ENCODE peak calls at places on chromosomes 13 and 19, in eight cellular contexts. L is IMR-90, V is endodermal cell, Q is SK-N-SH, P is mammary epithelial cell, T is neuronal stem cell, E is neural progenitor cell, C is Karpas-422. D is an unnamed sample. For H3K36me3, the result is how much of the 10 kb centered on the place peaks cover.

GRCh38 chr13:60617863-60618733 is 221.1 kb downstream of the TDRD3 start:
- DNase-seq in L (peak), P (no peak), Q (no peak), T (no peak), E (peak), C (no peak), V (peak), D (no peak)

GRCh38 chr19:32172761-32173160 is 172.6 kb upstream of the ZNF507 start:
- DNase-seq in E (peak), C (no peak), Q (no peak), L (no peak), T (no peak), V (no peak), P (no peak), D (no peak)

GRCh38 chr13:112096959-112097358 is 30.0 kb downstream of the SOX1 start:
- DNase-seq in V (no peak), P (no peak), T (no peak), E (no peak), C (no peak), Q (no peak), L (no peak), D (no peak)

GRCh38 chr13:76338003-76338402 is 548.2 kb downstream of the KCTD12 start:
- DNase-seq in E (no peak), P (no peak), Q (no peak), L (no peak), C (no peak), V (no peak), T (no peak), D (no peak)

GRCh38 chr19:29639086-29639485 is 26.2 kb upstream of the PLEKHF1 start:
- DNase-seq in P (no peak), V (no peak), T (no peak), L (no peak), C (no peak), Q (no peak), E (no peak), D (no peak)

GRCh38 chr19:42515241-42515832 is 12.9 kb downstream of the CEACAM1 start:
- DNase-seq in P (no peak), L (no peak), C (no peak), V (no peak), E (no peak), T (no peak), Q (no peak), D (no peak)

GRCh38 chr13:112835796-112836195 is 133.2 kb upstream of the MCF2L start:
- DNase-seq in Q (no peak), V (no peak), C (no peak), E (no peak), L (no peak), T (no peak), P (no peak), D (no peak)

GRCh38 chr19:6424190-6424938 is at the start of gene KHSRP:
- DNase-seq in E (peak), C (peak), T (no peak), P (no peak), Q (peak), L (no peak), V (no peak), D (no peak)

GRCh38 chr13:44306401-44307192 is 67.0 kb upstream of the SERP2 start:
- DNase-seq in V (peak), C (no peak), E (peak), T (peak), Q (no peak), P (peak), L (peak), D (peak)

GRCh38 chr13:97440598-97440997 is 6.6 kb downstream of the RAP2A start:
- DNase-seq in T (no peak), V (no peak), L (peak), Q (no peak), E (no peak), P (peak), C (no peak), D (no peak)

GRCh38 chr13:80132741-80133601 is 208.0 kb downstream of the SPRY2 start:
- DNase-seq in L (peak), T (no peak), C (no peak), V (peak), E (peak), P (peak), Q (peak), D (peak)

GRCh38 chr19:32316034-32316433 is 29.4 kb upstream of the ZNF507 start:
- DNase-seq in E (peak), P (no peak), C (no peak), Q (no peak), T (no peak), L (no peak), V (peak), D (no peak)

GRCh38 chr19:55285225-55285890 is 1.6 kb downstream of the BRSK1 start:
- DNase-seq in P (no peak), T (no peak), C (no peak), Q (no peak), L (no peak), V (no peak), E (no peak), D (no peak)

GRCh38 chr19:19217110-19217509 is 5.4 kb downstream of the NCAN start:
- DNase-seq in V (no peak), P (peak), E (no peak), Q (peak), T (no peak), C (peak), L (peak), D (no peak)

GRCh38 chr19:48964205-48965032 is 690 bp upstream of the FTL start:
- DNase-seq in L (peak), C (no peak), T (no peak), V (no peak), E (peak), P (no peak), Q (no peak), D (peak)

GRCh38 chr19:48975947-48976847 is 11.1 kb downstream of the FTL start:
- DNase-seq in C (peak), E (peak), V (peak), P (no peak), T (no peak), L (no peak), Q (peak), D (no peak)

GRCh38 chr13:67134322-67135129 is 95.6 kb downstream of the PCDH9 start:
- DNase-seq in E (no peak), V (no peak), C (no peak), L (peak), P (no peak), Q (no peak), T (no peak), D (no peak)

GRCh38 chr13:43573361-43573740 is 213.4 kb downstream of the ENOX1 start:
- DNase-seq in T (no peak), P (peak), L (no peak), Q (no peak), C (no peak), V (no peak), E (no peak), D (no peak)

GRCh38 chr19:36212895-36213294 is 1.6 kb downstream of the ZNF565 start:
- DNase-seq in T (no peak), V (no peak), E (no peak), P (no peak), L (no peak), Q (no peak), C (no peak), D (no peak)

DNA sequence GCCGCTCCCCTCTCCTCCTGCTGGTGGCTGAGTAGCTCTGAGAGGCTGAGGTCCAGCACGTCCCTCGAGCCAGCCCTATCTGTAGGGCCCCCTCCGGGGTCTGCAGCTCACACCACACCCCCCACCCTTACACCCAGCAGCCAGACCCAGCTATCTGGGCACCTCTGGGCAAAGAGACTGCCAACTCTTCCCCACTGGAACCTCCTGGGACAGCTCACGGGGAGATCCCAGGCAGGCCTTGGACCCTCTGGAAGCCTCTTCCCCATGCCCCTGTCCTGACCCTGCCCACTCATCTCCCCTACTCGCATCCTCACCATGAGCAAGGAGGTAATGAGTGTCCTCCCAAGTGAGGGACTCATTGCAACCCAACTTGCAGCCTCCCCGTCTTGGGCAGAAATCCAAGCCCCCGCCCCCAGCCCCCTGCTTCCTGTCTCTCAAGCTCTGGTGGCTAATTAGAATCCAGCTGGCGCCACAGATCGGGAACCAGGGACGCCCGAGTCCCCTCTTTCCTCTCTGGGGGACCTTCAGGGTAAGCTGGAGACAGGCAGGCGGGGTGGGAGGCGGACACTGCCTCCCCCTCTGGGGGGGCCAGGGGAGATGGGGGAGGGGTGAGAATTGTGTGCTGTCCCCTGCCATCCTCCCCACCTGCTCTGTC is 22.1 kb downstream of the ADGRL1 start:
- DNase-seq in T (no peak), Q (peak), C (no peak), V (no peak), L (no peak), E (no peak), P (no peak), D (no peak)
- H3K9ac ChIP-seq in T (peak), Q (no peak), C (no peak), V (no peak), L (no peak), E (no peak), P (no peak), D (no peak)

GRCh38 chr19:15268192-15268927 is 36.1 kb upstream of the EPHX3 start:
- DNase-seq in E (no peak), V (no peak), C (no peak), Q (no peak), P (no peak), L (no peak), T (no peak), D (no peak)
- H3K36me3 ChIP-seq in E (under half), V (half or more), C (under half), Q (under half), P (under half), L (half or more), T (half or more), D (under half)

GRCh38 chr13:39688699-39689405 is 33.4 kb downstream of the COG6 start:
- DNase-seq in L (peak), P (no peak), E (no peak), C (peak), V (no peak), T (no peak), Q (no peak), D (no peak)
- H3K27ac ChIP-seq in L (no peak), P (no peak), E (no peak), C (peak), V (no peak), T (no peak), Q (no peak), D (no peak)

DNA sequence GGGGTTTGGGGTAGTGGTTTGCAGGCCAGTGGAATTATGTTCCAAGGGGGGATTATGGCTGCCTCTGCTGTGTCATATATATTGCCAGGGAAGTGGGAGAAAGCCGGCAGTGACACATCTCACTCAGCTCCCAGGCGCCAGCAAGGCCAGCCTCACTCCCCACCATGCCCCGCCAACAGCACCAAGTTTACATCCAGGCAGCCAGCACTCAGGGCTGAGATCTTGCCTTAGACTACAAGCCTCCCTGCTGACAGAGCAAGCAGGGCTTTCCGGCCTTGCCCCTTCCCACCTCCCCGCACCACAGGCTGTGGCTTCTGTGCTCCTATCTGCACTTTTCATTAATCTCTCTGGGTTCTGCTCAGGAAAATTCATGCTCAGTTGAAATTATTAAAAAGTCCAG is 385.1 kb downstream of the MZT1 start:
- DNase-seq in T (no peak), C (no peak), Q (no peak), P (no peak), L (no peak), V (no peak), E (no peak), D (no peak)
- H3K9ac ChIP-seq in T (no peak), C (no peak), Q (no peak), P (no peak), L (no peak), V (no peak), E (no peak), D (no peak)

GRCh38 chr13:110208116-110208515 is 98.8 kb downstream of the COL4A1 start:
- DNase-seq in E (no peak), L (no peak), V (no peak), C (no peak), Q (no peak), P (no peak), T (no peak), D (no peak)
- H3K36me3 ChIP-seq in E (under half), L (half or more), V (half or more), C (under half), Q (half or more), P (under half), T (half or more), D (under half)

GRCh38 chr13:102466836-102467235 is 65.0 kb upstream of the FGF14 start:
- DNase-seq in L (no peak), V (no peak), E (no peak), T (no peak), Q (no peak), C (no peak), P (no peak), D (no peak)

DNA sequence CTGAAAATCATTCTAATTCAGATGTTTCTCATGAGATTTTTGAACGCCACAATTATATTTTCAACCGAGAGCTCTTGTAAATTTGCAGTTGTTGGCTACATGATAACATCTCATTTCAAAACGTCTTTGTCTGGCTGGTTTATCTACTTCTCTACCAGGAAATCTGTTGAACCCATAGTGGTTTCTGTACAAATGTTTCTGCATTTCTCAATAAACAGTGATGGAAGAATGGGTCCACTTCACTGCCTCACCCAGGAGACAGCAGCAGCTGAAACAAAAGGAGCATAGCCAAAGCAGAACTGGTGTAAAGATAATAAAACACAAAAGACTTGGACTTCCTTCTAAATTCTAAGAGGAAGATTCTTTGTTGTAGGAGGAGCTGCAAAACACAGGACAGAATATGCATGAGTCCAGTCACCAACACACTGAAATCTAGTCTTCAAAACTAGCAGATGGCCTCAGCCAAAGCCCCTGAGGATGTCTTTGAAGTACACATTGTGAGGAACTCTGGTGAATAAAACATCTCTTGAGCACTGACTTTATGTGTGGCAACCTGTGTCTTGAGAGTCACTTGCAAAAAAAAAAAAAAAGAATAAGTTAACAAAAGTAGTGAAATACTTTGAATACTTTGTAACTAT is 68.6 kb upstream of the FGF14 start:
- DNase-seq in P (no peak), E (no peak), Q (no peak), L (no peak), V (no peak), T (no peak), C (no peak), D (no peak)
- H3K27ac ChIP-seq in P (no peak), E (no peak), Q (no peak), L (no peak), V (peak), T (no peak), C (no peak), D (no peak)

DNA sequence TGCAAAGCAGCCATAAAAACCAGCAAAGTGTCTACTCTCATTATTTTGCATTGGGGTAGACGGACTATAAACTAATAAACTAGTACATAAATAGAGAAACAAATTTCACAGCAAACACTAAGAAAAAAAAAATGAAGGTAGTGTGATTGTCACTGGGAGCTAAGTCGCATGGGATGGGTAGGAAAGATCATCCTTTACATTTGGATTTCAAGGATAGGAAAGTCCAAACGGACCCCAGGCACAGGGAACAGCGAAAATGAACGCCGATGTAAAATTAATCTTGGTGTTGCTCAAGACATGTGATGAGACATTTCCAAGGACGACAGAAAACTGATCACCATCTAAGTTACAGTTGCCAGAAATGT is 690 bp upstream of the SGTA start:
- DNase-seq in C (no peak), V (no peak), L (no peak), P (no peak), E (no peak), Q (no peak), T (no peak), D (no peak)
- H3K9ac ChIP-seq in C (peak), V (peak), L (no peak), P (no peak), E (no peak), Q (no peak), T (no peak), D (no peak)

D was measured in colonic mucosa.